ENCODE peak calls at places on chromosome 7, in four cellular contexts. S is fibroblast of lung, F is DND-41, Z is K562. U is an unnamed sample. For H3K79me2, the result is how much of the 10 kb centered on the place peaks cover.

GRCh38 chr7:5237286-5237685 is 45.5 kb upstream of the SLC29A4 start:
- DNase-seq in Z (no peak), F (no peak), S (peak), U (no peak)

GRCh38 chr7:152202056-152202455 is 176.6 kb downstream of the GALNT11 start:
- DNase-seq in F (no peak), S (peak), Z (no peak), U (no peak)

GRCh38 chr7:91248996-91249395 is 15.2 kb upstream of the FZD1 start:
- DNase-seq in Z (no peak), S (peak), F (no peak), U (no peak)

GRCh38 chr7:46385662-46386309 is 464.7 kb upstream of the IGFBP3 start:
- DNase-seq in S (peak), Z (no peak), F (no peak), U (no peak)

GRCh38 chr7:78368781-78369180 is 570.2 kb downstream of the PHTF2 start:
- DNase-seq in S (peak), Z (no peak), F (no peak), U (no peak)

GRCh38 chr7:129356176-129356575 is 78.1 kb upstream of the STRIP2 start:
- DNase-seq in F (no peak), Z (no peak), S (no peak), U (no peak)

GRCh38 chr7:108144931-108145330 is 14.8 kb upstream of the LAMB4 start:
- DNase-seq in S (no peak), F (no peak), Z (no peak), U (no peak)

GRCh38 chr7:105269397-105269796 is 119.3 kb downstream of the SRPK2 start:
- DNase-seq in F (no peak), S (no peak), Z (no peak), U (peak)

GRCh38 chr7:111115966-111116365 is 25.0 kb downstream of the LRRN3 start:
- DNase-seq in S (no peak), Z (no peak), F (no peak), U (no peak)

GRCh38 chr7:149180713-149181112 is 14.6 kb upstream of the ZNF282 start:
- DNase-seq in Z (no peak), F (no peak), S (no peak), U (no peak)

GRCh38 chr7:36870625-36871354 is 146.5 kb upstream of the AOAH start:
- DNase-seq in Z (no peak), F (no peak), S (no peak), U (no peak)

GRCh38 chr7:82210422-82211184 is 233.0 kb downstream of the CACNA2D1 start:
- DNase-seq in S (no peak), Z (no peak), F (no peak), U (no peak)

GRCh38 chr7:78493383-78493782 is 694.8 kb downstream of the PHTF2 start:
- DNase-seq in Z (no peak), F (no peak), S (no peak), U (no peak)

GRCh38 chr7:22696672-22697071 is 30.3 kb upstream of the IL6 start:
- DNase-seq in F (no peak), S (peak), Z (peak), U (no peak)

GRCh38 chr7:77205706-77206105 is 6.1 kb upstream of the FGL2 start:
- DNase-seq in S (no peak), F (no peak), Z (no peak), U (no peak)

GRCh38 chr7:120856621-120857352 is 1.2 kb downstream of the TSPAN12 start:
- DNase-seq in Z (peak), S (peak), F (no peak), U (no peak)

GRCh38 chr7:115116773-115117715 is 195.2 kb downstream of the MDFIC start:
- DNase-seq in F (no peak), Z (no peak), S (no peak), U (no peak)

GRCh38 chr7:157507987-157508386 is 171.2 kb downstream of the DNAJB6 start:
- DNase-seq in Z (no peak), F (no peak), S (no peak), U (no peak)

GRCh38 chr7:44046321-44047061 is 2.0 kb downstream of the DBNL start:
- DNase-seq in S (no peak), Z (peak), F (no peak), U (peak)

GRCh38 chr7:142885311-142886230 is at the start of gene TRPV6:
- DNase-seq in S (no peak), Z (no peak), F (no peak), U (no peak)

GRCh38 chr7:33868151-33868550 is 37.2 kb upstream of the BMPER start:
- DNase-seq in F (no peak), Z (no peak), S (peak), U (no peak)

GRCh38 chr7:28433604-28434254 is 21.4 kb downstream of the CREB5 start:
- DNase-seq in S (peak), F (no peak), Z (no peak), U (no peak)

GRCh38 chr7:45078199-45078681 is 10.5 kb downstream of the NACAD start:
- DNase-seq in Z (no peak), S (no peak), F (no peak), U (no peak)

GRCh38 chr7:43584200-43584586 is 1.3 kb downstream of the STK17A start:
- DNase-seq in F (peak), Z (no peak), S (peak), U (peak)

GRCh38 chr7:155234950-155235789 is 62.5 kb upstream of the INSIG1 start:
- DNase-seq in S (peak), Z (no peak), F (no peak), U (no peak)

GRCh38 chr7:16753932-16754571 is 497 bp downstream of the TSPAN13 start:
- DNase-seq in F (no peak), S (peak), Z (peak), U (no peak)

GRCh38 chr7:119572541-119572940 is 700.4 kb upstream of the KCND2 start:
- DNase-seq in Z (no peak), F (no peak), S (no peak), U (no peak)

GRCh38 chr7:87545760-87546159 is 54.9 kb downstream of the ABCB1 start:
- DNase-seq in F (no peak), S (no peak), Z (no peak), U (no peak)

GRCh38 chr7:138074121-138074520 is 2.1 kb upstream of the AKR1D1 start:
- DNase-seq in S (no peak), Z (no peak), F (no peak), U (no peak)
- H3K27ac ChIP-seq in S (no peak), Z (no peak), F (no peak), U (no peak)

DNA sequence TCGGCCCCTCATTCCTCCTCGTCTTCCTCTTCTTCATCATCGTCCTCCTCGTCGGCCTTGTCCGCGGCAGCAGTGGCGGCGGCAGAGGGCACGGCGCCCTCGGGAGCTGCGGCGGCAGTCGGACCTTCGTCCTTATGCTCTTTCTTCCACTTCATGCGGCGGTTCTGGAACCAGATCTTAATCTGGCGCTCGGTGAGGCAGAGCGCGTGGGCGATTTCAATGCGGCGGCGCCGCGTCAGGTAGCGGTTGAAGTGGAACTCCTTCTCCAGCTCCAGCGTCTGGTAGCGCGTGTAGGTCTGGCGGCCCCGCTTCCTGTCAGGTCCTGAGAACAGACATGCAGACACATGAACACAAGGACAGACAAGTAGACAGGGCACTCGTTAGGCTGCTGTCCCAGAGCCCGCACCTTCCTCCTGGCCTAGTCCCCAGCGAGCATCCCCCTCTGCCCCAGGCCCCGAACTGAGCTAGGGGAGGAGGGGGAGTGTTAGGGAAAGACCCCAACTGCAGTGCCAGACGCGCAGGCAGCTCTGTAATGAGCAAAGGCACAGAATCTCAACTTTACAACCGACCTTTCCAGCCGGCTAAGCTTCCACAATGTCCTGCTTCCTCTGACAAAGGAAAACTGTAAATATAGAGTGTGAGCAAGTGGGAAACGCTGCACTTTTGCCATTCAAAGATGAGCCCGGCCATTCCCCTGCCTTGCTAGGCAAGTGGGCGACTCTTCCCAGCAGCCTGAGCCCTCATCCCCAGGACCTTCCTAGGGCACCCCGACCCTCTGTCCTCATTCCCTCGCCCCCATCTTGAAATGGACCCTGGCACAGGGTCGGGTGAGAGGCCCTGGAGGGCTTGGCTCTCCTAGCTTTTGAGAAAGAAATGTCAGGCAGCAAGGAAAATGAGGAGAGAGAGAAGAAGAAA is 1.3 kb downstream of the HOXA7 start:
- DNase-seq in S (no peak), F (no peak), Z (no peak), U (peak)
- H3K4me3 ChIP-seq in S (peak), F (peak), Z (no peak), U (peak)

GRCh38 chr7:55571534-55572377 is 546 bp downstream of the VOPP1 start:
- DNase-seq in S (peak), F (peak), Z (peak), U (peak)

GRCh38 chr7:55570218-55570873 is 2.0 kb downstream of the VOPP1 start:
- DNase-seq in Z (no peak), F (no peak), S (peak), U (no peak)

GRCh38 chr7:55569797-55570196 is 2.5 kb downstream of the VOPP1 start:
- DNase-seq in S (no peak), F (no peak), Z (no peak), U (no peak)

GRCh38 chr7:55572378-55573233 is at the start of gene VOPP1:
- DNase-seq in Z (peak), S (peak), F (peak), U (peak)

DNA sequence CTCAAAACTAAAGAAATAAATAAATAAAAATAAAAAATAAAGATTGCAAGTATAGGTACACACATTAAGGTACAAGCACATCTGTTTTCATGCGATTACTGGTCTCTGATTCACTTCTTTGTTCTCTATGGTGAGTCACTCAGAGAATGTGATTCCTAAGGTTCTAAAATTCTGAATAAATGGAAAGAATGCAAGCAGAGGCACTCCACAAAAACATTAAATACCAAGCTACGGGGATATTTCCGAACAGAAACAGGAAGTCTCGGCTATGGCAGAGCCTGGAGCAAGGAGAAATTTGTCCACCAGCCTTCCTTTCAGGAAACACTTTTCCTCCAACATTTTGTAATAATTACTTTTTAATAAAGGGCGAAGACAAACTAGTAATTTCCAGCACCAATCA is 1.4 kb downstream of the VOPP1 start:
- DNase-seq in Z (no peak), F (no peak), S (peak), U (no peak)
- H3K79me2 ChIP-seq in Z (half or more), F (half or more), S (under half), U (under half)

GRCh38 chr7:153530441-153530840 is 521.8 kb upstream of the DPP6 start:
- DNase-seq in Z (no peak), F (no peak), S (no peak), U (no peak)
- H3K27ac ChIP-seq in Z (no peak), F (no peak), S (no peak), U (no peak)

GRCh38 chr7:187237-187927 is 5.0 kb upstream of the FAM20C start:
- DNase-seq in S (no peak), Z (no peak), F (no peak), U (no peak)

GRCh38 chr7:188174-188573 is 4.2 kb upstream of the FAM20C start:
- DNase-seq in S (no peak), F (no peak), Z (peak), U (no peak)

GRCh38 chr7:189719-190118 is 2.7 kb upstream of the FAM20C start:
- DNase-seq in Z (no peak), S (no peak), F (no peak), U (no peak)

GRCh38 chr7:190196-190595 is 2.2 kb upstream of the FAM20C start:
- DNase-seq in Z (no peak), S (no peak), F (no peak), U (no peak)

DNA sequence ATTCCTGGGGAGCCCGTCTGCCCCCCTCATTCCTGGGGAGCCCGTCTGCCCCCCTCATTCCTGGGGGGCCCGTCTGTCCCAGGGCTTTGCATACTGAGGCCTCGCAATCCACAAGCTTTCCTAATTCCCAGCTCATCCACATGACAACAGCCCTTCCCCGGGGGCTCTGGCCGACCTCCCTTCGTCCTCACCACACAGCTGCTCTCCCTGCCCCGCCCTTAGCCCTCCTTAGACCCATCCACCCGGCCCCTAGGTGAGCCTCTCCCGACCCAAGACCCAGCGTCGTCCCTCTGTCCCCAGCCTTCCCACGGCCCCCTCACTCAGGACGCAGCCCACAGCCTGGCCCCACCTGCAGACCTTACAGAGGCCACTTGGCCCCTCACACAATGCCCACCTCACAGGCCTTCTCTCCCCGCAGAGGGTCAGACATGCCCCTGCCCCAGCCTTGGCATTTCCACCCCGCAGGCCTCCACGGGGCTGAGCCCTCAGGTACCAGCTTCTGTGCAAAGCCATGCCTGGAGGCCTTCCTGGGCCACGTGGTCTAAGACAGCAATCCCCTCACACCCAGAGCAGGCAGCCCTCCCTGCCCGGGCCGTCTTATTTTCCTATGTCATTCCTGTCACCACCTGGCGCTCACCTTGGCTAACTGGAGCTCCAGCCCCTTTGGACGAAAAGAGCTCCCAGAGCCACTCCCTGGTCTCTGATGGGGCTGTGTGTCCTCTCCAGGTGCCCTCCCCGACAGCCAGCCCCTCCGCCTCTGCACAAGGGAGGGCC is 3.5 kb upstream of the FAM20C start:
- DNase-seq in F (no peak), S (no peak), Z (no peak), U (no peak)
- H3K4me3 ChIP-seq in F (no peak), S (no peak), Z (no peak), U (no peak)

DNA sequence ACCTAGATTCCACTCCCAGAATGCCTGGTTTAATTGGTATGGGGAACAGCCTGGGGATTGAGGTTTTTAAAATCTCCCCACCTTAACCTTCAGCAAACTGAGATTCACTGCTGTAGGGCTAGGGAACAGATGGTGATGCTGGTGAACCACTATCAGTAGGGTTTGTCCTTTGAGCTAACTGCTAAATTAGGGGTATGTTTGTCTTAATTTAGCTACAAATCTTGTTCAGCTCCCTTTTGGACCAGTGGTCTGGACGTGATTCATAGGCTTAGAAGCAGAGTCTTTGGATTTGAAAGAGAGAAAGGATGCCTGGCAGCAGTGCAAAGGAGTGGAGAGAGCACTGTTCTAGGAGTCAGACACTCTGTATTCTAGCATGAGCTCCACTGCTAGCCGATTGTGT is 2.8 kb downstream of the HDAC9 start:
- DNase-seq in Z (no peak), F (no peak), S (no peak), U (peak)
- H3K79me2 ChIP-seq in Z (under half), F (under half), S (under half), U (under half)

U was measured in Karpas-422.